ENCODE peak calls at places on chromosomes 13 and 19, in seven cellular contexts. One of them, this sample, is unnamed.
A peak's percentile ranks its signal among the peaks of the same experiment; 100 is the strongest.

GRCh38 chr19:54724644-54725043 is 402 bp downstream of the KIR3DL3 start:
- DNase-seq in mesothelial cell of epicardium: no peak
- DNase-seq in activated gamma-delta T cell treated with Interleukin-2 at 50 U/mL for 16 hours: no peak
- DNase-seq in T-helper 17 cell: no peak
- DNase-seq in fibroblast of the conjunctiva: no peak
- DNase-seq in iPS-NIHi11: no peak
- DNase-seq in type B pancreatic cell: no peak
- DNase-seq in this sample: no peak

GRCh38 chr13:36038785-36039415 is 92.3 kb downstream of the DCLK1 start:
- DNase-seq in fibroblast of the conjunctiva: no peak
- DNase-seq in mesothelial cell of epicardium: no peak
- DNase-seq in type B pancreatic cell: no peak
- DNase-seq in iPS-NIHi11: no peak
- DNase-seq in T-helper 17 cell: no peak
- DNase-seq in activated gamma-delta T cell treated with Interleukin-2 at 50 U/mL for 16 hours: no peak
- DNase-seq in this sample: no peak

GRCh38 chr13:64928704-64929499 is 2301.2 kb downstream of the PCDH9 start:
- DNase-seq in activated gamma-delta T cell treated with Interleukin-2 at 50 U/mL for 16 hours: no peak
- DNase-seq in type B pancreatic cell: no peak
- DNase-seq in fibroblast of the conjunctiva: peak; percentile 49
- DNase-seq in T-helper 17 cell: no peak
- DNase-seq in iPS-NIHi11: peak; percentile 2
- DNase-seq in mesothelial cell of epicardium: no peak
- DNase-seq in this sample: peak; percentile 84

GRCh38 chr13:73403362-73404150 is 344.8 kb downstream of the KLF5 start:
- DNase-seq in mesothelial cell of epicardium: no peak
- DNase-seq in iPS-NIHi11: no peak
- DNase-seq in type B pancreatic cell: no peak
- DNase-seq in T-helper 17 cell: no peak
- DNase-seq in fibroblast of the conjunctiva: no peak
- DNase-seq in activated gamma-delta T cell treated with Interleukin-2 at 50 U/mL for 16 hours: no peak
- DNase-seq in this sample: no peak

GRCh38 chr13:59957438-59957837 is 206.3 kb downstream of the DIAPH3 start:
- DNase-seq in activated gamma-delta T cell treated with Interleukin-2 at 50 U/mL for 16 hours: no peak
- DNase-seq in T-helper 17 cell: no peak
- DNase-seq in type B pancreatic cell: no peak
- DNase-seq in fibroblast of the conjunctiva: no peak
- DNase-seq in iPS-NIHi11: no peak
- DNase-seq in mesothelial cell of epicardium: no peak
- DNase-seq in this sample: no peak

GRCh38 chr13:46893820-46894533 is 2.9 kb downstream of the HTR2A start:
- DNase-seq in type B pancreatic cell: peak; percentile 83
- DNase-seq in iPS-NIHi11: peak; percentile 90
- DNase-seq in mesothelial cell of epicardium: peak; percentile 72
- DNase-seq in T-helper 17 cell: peak; percentile 38
- DNase-seq in fibroblast of the conjunctiva: peak; percentile 6
- DNase-seq in activated gamma-delta T cell treated with Interleukin-2 at 50 U/mL for 16 hours: peak; percentile 52
- DNase-seq in this sample: no peak

GRCh38 chr19:44643605-44644390 is at the start of gene PVR:
- DNase-seq in mesothelial cell of epicardium: peak; percentile 49
- DNase-seq in T-helper 17 cell: no peak
- DNase-seq in iPS-NIHi11: peak; percentile 92
- DNase-seq in fibroblast of the conjunctiva: peak; percentile 40
- DNase-seq in activated gamma-delta T cell treated with Interleukin-2 at 50 U/mL for 16 hours: peak; percentile 9
- DNase-seq in type B pancreatic cell: peak; percentile 78
- DNase-seq in this sample: peak; percentile 66

GRCh38 chr13:89740994-89741678 is 1606.4 kb upstream of the MIR17HG start:
- DNase-seq in activated gamma-delta T cell treated with Interleukin-2 at 50 U/mL for 16 hours: no peak
- DNase-seq in iPS-NIHi11: no peak
- DNase-seq in type B pancreatic cell: no peak
- DNase-seq in fibroblast of the conjunctiva: no peak
- DNase-seq in T-helper 17 cell: no peak
- DNase-seq in mesothelial cell of epicardium: no peak
- DNase-seq in this sample: no peak

GRCh38 chr13:109816979-109817275 is 30.5 kb upstream of the IRS2 start:
- DNase-seq in mesothelial cell of epicardium: no peak
- DNase-seq in type B pancreatic cell: no peak
- DNase-seq in activated gamma-delta T cell treated with Interleukin-2 at 50 U/mL for 16 hours: no peak
- DNase-seq in fibroblast of the conjunctiva: peak; percentile 36
- DNase-seq in T-helper 17 cell: no peak
- DNase-seq in iPS-NIHi11: no peak
- DNase-seq in this sample: no peak

GRCh38 chr19:47483200-47483599 is 819 bp downstream of the KPTN start:
- DNase-seq in mesothelial cell of epicardium: no peak
- DNase-seq in type B pancreatic cell: no peak
- DNase-seq in activated gamma-delta T cell treated with Interleukin-2 at 50 U/mL for 16 hours: no peak
- DNase-seq in T-helper 17 cell: no peak
- DNase-seq in fibroblast of the conjunctiva: no peak
- DNase-seq in iPS-NIHi11: no peak
- DNase-seq in this sample: no peak

GRCh38 chr19:6963937-6964336 is 57.3 kb downstream of the MBD3L2B start:
- DNase-seq in mesothelial cell of epicardium: no peak
- DNase-seq in fibroblast of the conjunctiva: no peak
- DNase-seq in T-helper 17 cell: no peak
- DNase-seq in iPS-NIHi11: no peak
- DNase-seq in type B pancreatic cell: no peak
- DNase-seq in activated gamma-delta T cell treated with Interleukin-2 at 50 U/mL for 16 hours: peak; percentile 47
- DNase-seq in this sample: no peak

GRCh38 chr13:108227651-108228272 is 9.6 kb downstream of the ABHD13 start:
- DNase-seq in T-helper 17 cell: no peak
- DNase-seq in iPS-NIHi11: no peak
- DNase-seq in type B pancreatic cell: no peak
- DNase-seq in fibroblast of the conjunctiva: peak; percentile 23
- DNase-seq in mesothelial cell of epicardium: no peak
- DNase-seq in activated gamma-delta T cell treated with Interleukin-2 at 50 U/mL for 16 hours: peak; percentile 31
- DNase-seq in this sample: no peak

GRCh38 chr19:47110521-47111080 is 3.0 kb downstream of the ZC3H4 start:
- DNase-seq in activated gamma-delta T cell treated with Interleukin-2 at 50 U/mL for 16 hours: peak; percentile 63
- DNase-seq in fibroblast of the conjunctiva: no peak
- DNase-seq in T-helper 17 cell: peak; percentile 32
- DNase-seq in iPS-NIHi11: no peak
- DNase-seq in mesothelial cell of epicardium: no peak
- DNase-seq in type B pancreatic cell: no peak
- DNase-seq in this sample: no peak

GRCh38 chr19:2271516-2272103 is 10.4 kb downstream of the PEAK3 start:
- DNase-seq in mesothelial cell of epicardium: no peak
- DNase-seq in T-helper 17 cell: no peak
- DNase-seq in iPS-NIHi11: no peak
- DNase-seq in type B pancreatic cell: no peak
- DNase-seq in fibroblast of the conjunctiva: peak; percentile 38
- DNase-seq in activated gamma-delta T cell treated with Interleukin-2 at 50 U/mL for 16 hours: peak; percentile 21
- DNase-seq in this sample: peak; percentile 82

GRCh38 chr19:17948967-17949930 is 16.4 kb downstream of the CCDC124 start:
- DNase-seq in iPS-NIHi11: no peak
- DNase-seq in fibroblast of the conjunctiva: no peak
- DNase-seq in type B pancreatic cell: no peak
- DNase-seq in T-helper 17 cell: no peak
- DNase-seq in activated gamma-delta T cell treated with Interleukin-2 at 50 U/mL for 16 hours: no peak
- DNase-seq in mesothelial cell of epicardium: no peak
- DNase-seq in this sample: no peak

GRCh38 chr13:79228972-79229371 is 177.1 kb downstream of the RBM26 start:
- DNase-seq in fibroblast of the conjunctiva: no peak
- DNase-seq in activated gamma-delta T cell treated with Interleukin-2 at 50 U/mL for 16 hours: no peak
- DNase-seq in T-helper 17 cell: no peak
- DNase-seq in mesothelial cell of epicardium: no peak
- DNase-seq in iPS-NIHi11: no peak
- DNase-seq in type B pancreatic cell: no peak
- DNase-seq in this sample: peak; percentile 52

GRCh38 chr19:17513801-17514200 is 2.4 kb downstream of the PGLS start:
- DNase-seq in T-helper 17 cell: no peak
- DNase-seq in iPS-NIHi11: no peak
- DNase-seq in activated gamma-delta T cell treated with Interleukin-2 at 50 U/mL for 16 hours: no peak
- DNase-seq in type B pancreatic cell: no peak
- DNase-seq in mesothelial cell of epicardium: no peak
- DNase-seq in fibroblast of the conjunctiva: no peak
- DNase-seq in this sample: no peak

GRCh38 chr19:3459322-3459881 is 20.9 kb downstream of the SMIM24 start:
- DNase-seq in mesothelial cell of epicardium: no peak
- DNase-seq in type B pancreatic cell: no peak
- DNase-seq in activated gamma-delta T cell treated with Interleukin-2 at 50 U/mL for 16 hours: no peak
- DNase-seq in iPS-NIHi11: peak; percentile 84
- DNase-seq in T-helper 17 cell: no peak
- DNase-seq in fibroblast of the conjunctiva: peak; percentile 86
- DNase-seq in this sample: no peak

GRCh38 chr19:1874554-1875185 is 10.6 kb downstream of the ABHD17A start:
- DNase-seq in mesothelial cell of epicardium: no peak
- DNase-seq in fibroblast of the conjunctiva: no peak
- DNase-seq in activated gamma-delta T cell treated with Interleukin-2 at 50 U/mL for 16 hours: peak; percentile 13
- DNase-seq in iPS-NIHi11: no peak
- DNase-seq in T-helper 17 cell: peak; percentile 7
- DNase-seq in type B pancreatic cell: no peak
- DNase-seq in this sample: no peak

GRCh38 chr19:6774821-6775707 is 2.6 kb downstream of the VAV1 start:
- DNase-seq in fibroblast of the conjunctiva: no peak
- DNase-seq in T-helper 17 cell: no peak
- DNase-seq in iPS-NIHi11: no peak
- DNase-seq in activated gamma-delta T cell treated with Interleukin-2 at 50 U/mL for 16 hours: no peak
- DNase-seq in type B pancreatic cell: no peak
- DNase-seq in mesothelial cell of epicardium: no peak
- DNase-seq in this sample: no peak

GRCh38 chr19:22945560-22945959 is 57.4 kb downstream of the ZNF728 start:
- DNase-seq in iPS-NIHi11: no peak
- DNase-seq in mesothelial cell of epicardium: no peak
- DNase-seq in fibroblast of the conjunctiva: no peak
- DNase-seq in type B pancreatic cell: no peak
- DNase-seq in T-helper 17 cell: no peak
- DNase-seq in activated gamma-delta T cell treated with Interleukin-2 at 50 U/mL for 16 hours: no peak
- DNase-seq in this sample: peak; percentile 7

GRCh38 chr19:33284146-33284643 is 18.1 kb downstream of the CEBPA start:
- DNase-seq in iPS-NIHi11: no peak
- DNase-seq in type B pancreatic cell: no peak
- DNase-seq in activated gamma-delta T cell treated with Interleukin-2 at 50 U/mL for 16 hours: no peak
- DNase-seq in T-helper 17 cell: no peak
- DNase-seq in mesothelial cell of epicardium: no peak
- DNase-seq in fibroblast of the conjunctiva: no peak
- DNase-seq in this sample: no peak

GRCh38 chr13:29905845-29906244 is 55.4 kb upstream of the UBL3 start:
- DNase-seq in iPS-NIHi11: no peak
- DNase-seq in mesothelial cell of epicardium: no peak
- DNase-seq in fibroblast of the conjunctiva: no peak
- DNase-seq in T-helper 17 cell: no peak
- DNase-seq in type B pancreatic cell: no peak
- DNase-seq in activated gamma-delta T cell treated with Interleukin-2 at 50 U/mL for 16 hours: no peak
- DNase-seq in this sample: no peak

GRCh38 chr13:59352600-59352999 is 811.1 kb downstream of the DIAPH3 start:
- DNase-seq in activated gamma-delta T cell treated with Interleukin-2 at 50 U/mL for 16 hours: no peak
- DNase-seq in fibroblast of the conjunctiva: no peak
- DNase-seq in iPS-NIHi11: no peak
- DNase-seq in mesothelial cell of epicardium: no peak
- DNase-seq in type B pancreatic cell: no peak
- DNase-seq in T-helper 17 cell: no peak
- DNase-seq in this sample: no peak

GRCh38 chr19:17496337-17496997 is 15.0 kb upstream of the PGLS start:
- DNase-seq in iPS-NIHi11: peak; percentile 89
- DNase-seq in type B pancreatic cell: no peak
- DNase-seq in T-helper 17 cell: peak; percentile 63
- DNase-seq in mesothelial cell of epicardium: no peak
- DNase-seq in fibroblast of the conjunctiva: peak; percentile 47
- DNase-seq in activated gamma-delta T cell treated with Interleukin-2 at 50 U/mL for 16 hours: peak; percentile 79
- DNase-seq in this sample: peak; percentile 17

GRCh38 chr19:41882568-41883462 is at the start of gene ARHGEF1:
- DNase-seq in fibroblast of the conjunctiva: no peak
- DNase-seq in T-helper 17 cell: peak; percentile 55
- DNase-seq in mesothelial cell of epicardium: peak; percentile 26
- DNase-seq in type B pancreatic cell: no peak
- DNase-seq in iPS-NIHi11: peak; percentile 83
- DNase-seq in activated gamma-delta T cell treated with Interleukin-2 at 50 U/mL for 16 hours: peak; percentile 69
- DNase-seq in this sample: peak; percentile 15

GRCh38 chr13:74305876-74306275 is 171.7 kb upstream of the KLF12 start:
- DNase-seq in activated gamma-delta T cell treated with Interleukin-2 at 50 U/mL for 16 hours: no peak
- DNase-seq in iPS-NIHi11: peak; percentile 37
- DNase-seq in type B pancreatic cell: no peak
- DNase-seq in T-helper 17 cell: no peak
- DNase-seq in fibroblast of the conjunctiva: no peak
- DNase-seq in mesothelial cell of epicardium: no peak
- DNase-seq in this sample: no peak

GRCh38 chr19:16293133-16294085 is 31.2 kb upstream of the KLF2 start:
- DNase-seq in type B pancreatic cell: no peak
- DNase-seq in activated gamma-delta T cell treated with Interleukin-2 at 50 U/mL for 16 hours: no peak
- DNase-seq in fibroblast of the conjunctiva: peak; percentile 86
- DNase-seq in iPS-NIHi11: no peak
- DNase-seq in mesothelial cell of epicardium: peak; percentile 42
- DNase-seq in T-helper 17 cell: no peak
- DNase-seq in this sample: no peak

GRCh38 chr13:49649244-49649962 is 21.1 kb downstream of the ARL11 start:
- DNase-seq in mesothelial cell of epicardium: no peak
- DNase-seq in iPS-NIHi11: peak; percentile 53
- DNase-seq in T-helper 17 cell: no peak
- DNase-seq in type B pancreatic cell: no peak
- DNase-seq in fibroblast of the conjunctiva: no peak
- DNase-seq in activated gamma-delta T cell treated with Interleukin-2 at 50 U/mL for 16 hours: no peak
- DNase-seq in this sample: no peak

GRCh38 chr19:8036438-8037099 is 16.0 kb upstream of the CCL25 start:
- DNase-seq in type B pancreatic cell: no peak
- DNase-seq in T-helper 17 cell: no peak
- DNase-seq in fibroblast of the conjunctiva: no peak
- DNase-seq in activated gamma-delta T cell treated with Interleukin-2 at 50 U/mL for 16 hours: no peak
- DNase-seq in mesothelial cell of epicardium: no peak
- DNase-seq in iPS-NIHi11: no peak
- DNase-seq in this sample: no peak

GRCh38 chr13:111411186-111411858 is 90.9 kb downstream of the TEX29 start:
- DNase-seq in mesothelial cell of epicardium: no peak
- DNase-seq in type B pancreatic cell: no peak
- DNase-seq in T-helper 17 cell: no peak
- DNase-seq in activated gamma-delta T cell treated with Interleukin-2 at 50 U/mL for 16 hours: no peak
- DNase-seq in fibroblast of the conjunctiva: no peak
- DNase-seq in iPS-NIHi11: no peak
- DNase-seq in this sample: no peak

GRCh38 chr19:6452223-6452614 is 7.4 kb downstream of the SLC25A23 start:
- DNase-seq in activated gamma-delta T cell treated with Interleukin-2 at 50 U/mL for 16 hours: no peak
- DNase-seq in mesothelial cell of epicardium: no peak
- DNase-seq in fibroblast of the conjunctiva: no peak
- DNase-seq in iPS-NIHi11: no peak
- DNase-seq in type B pancreatic cell: no peak
- DNase-seq in T-helper 17 cell: no peak
- DNase-seq in this sample: no peak

GRCh38 chr13:39263033-39263432 is 224.8 kb downstream of the NHLRC3 start:
- DNase-seq in fibroblast of the conjunctiva: peak; percentile 6
- DNase-seq in activated gamma-delta T cell treated with Interleukin-2 at 50 U/mL for 16 hours: no peak
- DNase-seq in T-helper 17 cell: no peak
- DNase-seq in mesothelial cell of epicardium: no peak
- DNase-seq in iPS-NIHi11: peak; percentile 62
- DNase-seq in type B pancreatic cell: no peak
- DNase-seq in this sample: peak; percentile 34

GRCh38 chr13:63774133-63774532 is 2358.5 kb upstream of the PCDH20 start:
- DNase-seq in iPS-NIHi11: no peak
- DNase-seq in activated gamma-delta T cell treated with Interleukin-2 at 50 U/mL for 16 hours: no peak
- DNase-seq in type B pancreatic cell: no peak
- DNase-seq in T-helper 17 cell: no peak
- DNase-seq in mesothelial cell of epicardium: no peak
- DNase-seq in fibroblast of the conjunctiva: no peak
- DNase-seq in this sample: no peak

GRCh38 chr13:70206671-70207070 is 98.4 kb upstream of the KLHL1 start:
- DNase-seq in fibroblast of the conjunctiva: no peak
- DNase-seq in type B pancreatic cell: no peak
- DNase-seq in T-helper 17 cell: no peak
- DNase-seq in activated gamma-delta T cell treated with Interleukin-2 at 50 U/mL for 16 hours: no peak
- DNase-seq in iPS-NIHi11: no peak
- DNase-seq in mesothelial cell of epicardium: no peak
- DNase-seq in this sample: no peak

GRCh38 chr19:49347835-49348234 is 12.6 kb downstream of the CD37 start:
- DNase-seq in fibroblast of the conjunctiva: peak; percentile 66
- DNase-seq in activated gamma-delta T cell treated with Interleukin-2 at 50 U/mL for 16 hours: no peak
- DNase-seq in iPS-NIHi11: peak; percentile 75
- DNase-seq in type B pancreatic cell: no peak
- DNase-seq in T-helper 17 cell: no peak
- DNase-seq in mesothelial cell of epicardium: no peak
- DNase-seq in this sample: no peak

GRCh38 chr13:75787249-75787940 is 151.3 kb downstream of the LMO7 start:
- DNase-seq in iPS-NIHi11: no peak
- DNase-seq in type B pancreatic cell: no peak
- DNase-seq in mesothelial cell of epicardium: no peak
- DNase-seq in activated gamma-delta T cell treated with Interleukin-2 at 50 U/mL for 16 hours: no peak
- DNase-seq in T-helper 17 cell: no peak
- DNase-seq in fibroblast of the conjunctiva: no peak
- DNase-seq in this sample: no peak

GRCh38 chr19:19615086-19615485 is 3.4 kb downstream of the PBX4 start:
- DNase-seq in type B pancreatic cell: no peak
- DNase-seq in iPS-NIHi11: no peak
- DNase-seq in fibroblast of the conjunctiva: no peak
- DNase-seq in mesothelial cell of epicardium: no peak
- DNase-seq in activated gamma-delta T cell treated with Interleukin-2 at 50 U/mL for 16 hours: peak; percentile 55
- DNase-seq in T-helper 17 cell: no peak
- DNase-seq in this sample: peak; percentile 28